ENCODE peak calls at places on chromosomes 5 and 9, in four cellular contexts. K, O, X and B are unnamed samples.

GRCh38 chr9:129885670-129886106 is 50.4 kb downstream of the USP20 start:
- DNase-seq in K (peak), X (peak), O (peak), B (peak)

GRCh38 chr9:92764381-92764987 is at the start of gene BICD2:
- DNase-seq in O (peak), X (no peak), K (no peak), B (no peak)

GRCh38 chr5:537098-537497 is 12.8 kb upstream of the SLC9A3 start:
- DNase-seq in X (no peak), O (no peak), K (no peak), B (no peak)

GRCh38 chr5:6251579-6252102 is 126.7 kb downstream of the MED10 start:
- DNase-seq in O (no peak), X (no peak), K (no peak), B (peak)

GRCh38 chr9:118449554-118449953 is 745.4 kb downstream of the TLR4 start:
- DNase-seq in O (no peak), K (no peak), X (no peak), B (no peak)

GRCh38 chr9:86641970-86642369 is 287.8 kb upstream of the TUT7 start:
- DNase-seq in O (no peak), K (no peak), X (no peak), B (no peak)

GRCh38 chr5:40879163-40879942 is 29.9 kb upstream of the C7 start:
- DNase-seq in K (no peak), X (peak), O (no peak), B (peak)

GRCh38 chr9:1598270-1598669 is 416.9 kb upstream of the SMARCA2 start:
- DNase-seq in X (no peak), K (no peak), O (no peak), B (no peak)

GRCh38 chr5:39076101-39076756 is 2.0 kb upstream of the RICTOR start:
- DNase-seq in O (no peak), K (no peak), X (no peak), B (no peak)

GRCh38 chr5:88244686-88245085 is 24.0 kb downstream of the TMEM161B start:
- DNase-seq in X (peak), O (no peak), K (no peak), B (peak)

GRCh38 chr5:6311568-6312501 is 66.5 kb downstream of the MED10 start:
- DNase-seq in K (no peak), O (no peak), X (no peak), B (no peak)

GRCh38 chr5:172620506-172620905 is 20.6 kb upstream of the NEURL1B start:
- DNase-seq in X (no peak), K (no peak), O (no peak), B (no peak)

GRCh38 chr9:82488702-82489578 is 500.4 kb downstream of the SPATA31D1 start:
- DNase-seq in K (no peak), O (no peak), X (peak), B (peak)

GRCh38 chr5:125245216-125245615 is 498.8 kb upstream of the ZNF608 start:
- DNase-seq in X (no peak), K (no peak), O (no peak), B (no peak)

GRCh38 chr5:179558912-179559279 is 8.5 kb downstream of the RUFY1 start:
- DNase-seq in K (peak), X (peak), O (peak), B (peak)

GRCh38 chr5:132410451-132411381 is 41.2 kb downstream of the SLC22A5 start:
- DNase-seq in X (peak), O (peak), K (peak), B (peak)

GRCh38 chr5:34674226-34674625 is 18.1 kb downstream of the RAI14 start:
- DNase-seq in K (no peak), O (no peak), X (peak), B (no peak)

GRCh38 chr9:18989865-18990264 is 43.1 kb downstream of the SAXO1 start:
- DNase-seq in K (no peak), X (no peak), O (no peak), B (no peak)

GRCh38 chr9:4700932-4701331 is 21.6 kb downstream of the CDC37L1 start:
- DNase-seq in O (no peak), K (no peak), X (no peak), B (no peak)

GRCh38 chr5:164091836-164092235 is 586.4 kb downstream of the MAT2B start:
- DNase-seq in O (no peak), X (no peak), K (no peak), B (no peak)

GRCh38 chr5:137734962-137735530 is 843 bp downstream of the KLHL3 start:
- DNase-seq in X (peak), K (peak), O (no peak), B (peak)

GRCh38 chr9:74742792-74743389 is 144.8 kb downstream of the TRPM6 start:
- DNase-seq in X (peak), O (no peak), K (peak), B (peak)

GRCh38 chr5:138968601-138969000 is 93.5 kb upstream of the LRRTM2 start:
- DNase-seq in K (no peak), O (no peak), X (no peak), B (no peak)

GRCh38 chr5:173474881-173475287 is 141.6 kb downstream of the BOD1 start:
- DNase-seq in K (no peak), O (no peak), X (peak), B (no peak)

GRCh38 chr5:61910771-61911170 is 395.2 kb upstream of the KIF2A start:
- DNase-seq in X (no peak), O (no peak), K (no peak), B (no peak)

GRCh38 chr5:32543291-32543690 is 42.1 kb upstream of the SUB1 start:
- DNase-seq in O (no peak), K (no peak), X (no peak), B (no peak)

GRCh38 chr5:160604484-160604883 is 182.8 kb downstream of the PTTG1 start:
- DNase-seq in K (no peak), X (no peak), O (no peak), B (no peak)
- H3K56ac ChIP-seq in K (no peak), X (no peak), O (no peak), B (no peak)

DNA sequence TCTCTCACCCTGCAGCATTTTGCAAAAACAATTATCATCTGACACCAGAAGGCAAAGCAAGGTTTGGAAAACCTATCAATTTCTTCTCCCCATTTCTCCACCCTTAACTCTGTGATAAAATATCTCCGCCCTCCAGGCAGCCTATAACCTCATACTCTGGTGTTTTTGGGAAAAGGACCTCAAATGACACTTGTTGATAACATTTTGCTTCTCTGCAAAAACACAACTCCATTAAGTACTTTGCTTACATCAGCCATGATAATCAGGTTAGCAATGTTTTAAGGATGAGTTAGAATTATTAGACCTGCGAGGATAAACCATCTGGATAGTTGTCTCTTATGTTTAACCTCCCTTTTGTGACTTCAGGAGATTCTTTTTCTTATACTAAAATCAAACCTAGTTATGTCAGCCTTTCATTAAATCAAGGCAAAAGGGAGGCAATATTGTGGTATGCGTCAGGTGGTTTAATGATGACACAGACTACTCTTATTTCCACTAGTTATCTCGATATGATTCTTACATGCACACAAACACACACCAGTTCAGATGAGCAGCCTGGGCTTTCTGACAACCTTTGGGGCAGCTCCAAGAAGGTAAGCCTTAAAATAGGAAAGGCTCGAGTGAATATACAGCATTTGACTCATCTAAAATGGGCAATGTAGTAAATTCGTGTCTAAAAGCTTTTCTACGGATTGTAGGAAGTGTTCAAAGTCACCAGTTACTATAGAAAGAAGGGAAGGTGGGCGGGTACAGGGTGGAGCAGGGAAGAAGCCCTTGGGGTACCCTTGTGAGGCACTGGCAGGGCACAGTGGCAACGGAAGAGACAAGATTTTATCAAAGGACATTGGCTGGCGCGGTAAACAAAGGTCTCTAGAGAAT is 2.1 kb downstream of the ANKH start:
- DNase-seq in O (no peak), K (no peak), X (no peak), B (no peak)
- H3K9ac ChIP-seq in O (no peak), K (no peak), X (no peak), B (no peak)

GRCh38 chr5:78514427-78515345 is 133.9 kb downstream of the LHFPL2 start:
- DNase-seq in O (no peak), K (no peak), X (peak), B (no peak)
- H2BK5ac ChIP-seq in O (peak), K (no peak), X (no peak), B (no peak)

DNA sequence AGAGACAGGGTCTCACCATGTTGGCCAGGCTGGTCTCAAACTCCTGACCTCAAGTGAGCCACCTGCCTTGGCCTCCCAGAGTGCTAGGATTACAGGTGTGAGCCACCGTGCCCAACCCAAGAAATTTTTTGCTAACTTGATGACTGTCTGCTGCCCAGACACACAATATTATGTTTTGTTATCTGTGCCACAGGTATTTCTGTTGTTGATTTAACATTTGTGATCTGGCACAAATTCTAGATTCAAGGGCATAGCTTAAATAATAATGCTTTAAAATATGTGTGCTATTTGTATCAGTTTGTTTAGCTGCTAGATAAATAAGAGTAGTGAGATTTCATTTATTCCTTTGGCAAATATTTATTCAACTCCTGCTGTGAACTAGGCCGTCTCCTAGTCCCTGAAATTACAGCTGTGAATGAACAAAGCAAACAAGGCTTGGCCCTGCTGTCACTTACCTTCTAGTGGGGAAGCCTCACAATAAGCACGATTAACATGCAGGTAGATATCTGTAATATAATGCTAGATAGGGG is 35.3 kb downstream of the GAPVD1 start:
- DNase-seq in K (no peak), X (no peak), O (no peak), B (peak)
- H3K56ac ChIP-seq in K (no peak), X (no peak), O (no peak), B (no peak)